ENCODE peak calls at places on chromosomes 13 and 19, in six cellular contexts. Y is CD4-positive, CD25-positive, alpha-beta regulatory T cell; U is astrocyte of the spinal cord; I is HFF-Myc; J is IMR-90; C is breast epithelium. K is an unnamed sample.

GRCh38 chr19:13729859-13730258 is 34.5 kb upstream of the MRI1 start:
- DNase-seq in Y (no peak), U (peak; percentile 20), I (no peak), J (peak; percentile 61), C (no peak), K (no peak)

GRCh38 chr19:47486900-47487299 is 2.9 kb upstream of the KPTN start:
- DNase-seq in Y (no peak), U (no peak), I (no peak), J (no peak), C (no peak), K (no peak)

GRCh38 chr13:51453959-51454703 is 1.3 kb upstream of the INTS6 start:
- DNase-seq in Y (no peak), U (peak; percentile 40), I (no peak), J (peak; percentile 6), C (peak; percentile 52), K (no peak)

GRCh38 chr13:87498681-87499080 is 172.5 kb upstream of the SLITRK5 start:
- DNase-seq in Y (no peak), U (peak; percentile 40), I (no peak), J (peak; percentile 0), C (no peak), K (no peak)

GRCh38 chr13:98184796-98185195 is 7.7 kb upstream of the RNF113B start:
- DNase-seq in Y (no peak), U (peak; percentile 57), I (no peak), J (peak; percentile 68), C (no peak), K (no peak)

GRCh38 chr19:52689804-52690394 is 44.9 kb downstream of the ZNF611 start:
- DNase-seq in Y (no peak), U (no peak), I (no peak), J (no peak), C (peak; percentile 26), K (no peak)

GRCh38 chr13:54637377-54637776 is 1608.8 kb downstream of the OLFM4 start:
- DNase-seq in Y (no peak), U (peak; percentile 19), I (no peak), J (no peak), C (no peak), K (no peak)

GRCh38 chr19:32018014-32018413 is 327.4 kb upstream of the ZNF507 start:
- DNase-seq in Y (no peak), U (peak; percentile 50), I (no peak), J (no peak), C (peak; percentile 24), K (no peak)

GRCh38 chr13:26623125-26623524 is 65.6 kb downstream of the WASF3 start:
- DNase-seq in Y (no peak), U (no peak), I (no peak), J (no peak), C (no peak), K (no peak)

GRCh38 chr13:112012705-112013085 is 54.3 kb upstream of the SOX1 start:
- DNase-seq in Y (no peak), U (no peak), I (no peak), J (no peak), C (no peak), K (no peak)

GRCh38 chr13:44373601-44374347 is at the start of gene SERP2:
- DNase-seq in Y (no peak), U (peak; percentile 32), I (no peak), J (no peak), C (no peak), K (no peak)

GRCh38 chr13:51154029-51154555 is 43.0 kb upstream of the C13orf42 start:
- DNase-seq in Y (no peak), U (peak; percentile 32), I (no peak), J (peak; percentile 30), C (no peak), K (no peak)

GRCh38 chr19:38064661-38065425 is 157.8 kb downstream of the SIPA1L3 start:
- DNase-seq in Y (no peak), U (no peak), I (no peak), J (no peak), C (no peak), K (no peak)

GRCh38 chr13:84662503-84662902 is 780.2 kb upstream of the SLITRK1 start:
- DNase-seq in Y (no peak), U (no peak), I (no peak), J (no peak), C (no peak), K (no peak)

GRCh38 chr19:45577111-45577905 is 7.3 kb downstream of the OPA3 start:
- DNase-seq in Y (no peak), U (peak; percentile 90), I (no peak), J (peak; percentile 95), C (peak; percentile 40), K (no peak)

GRCh38 chr19:50820086-50820485 is 3.5 kb downstream of the KLK1 start:
- DNase-seq in Y (no peak), U (no peak), I (no peak), J (no peak), C (no peak), K (no peak)

GRCh38 chr13:23570931-23571330 is 719 bp downstream of the TNFRSF19 start:
- DNase-seq in Y (no peak), U (peak; percentile 58), I (peak; percentile 47), J (peak; percentile 54), C (no peak), K (no peak)

GRCh38 chr13:112881656-112882554 is 87.1 kb upstream of the MCF2L start:
- DNase-seq in Y (no peak), U (no peak), I (no peak), J (no peak), C (no peak), K (no peak)

GRCh38 chr19:2385053-2385721 is 25.1 kb downstream of the TMPRSS9 start:
- DNase-seq in Y (no peak), U (peak; percentile 71), I (peak; percentile 99), J (peak; percentile 79), C (peak; percentile 66), K (no peak)

GRCh38 chr19:55386515-55386947 is 799 bp downstream of the RPL28 start:
- DNase-seq in Y (no peak), U (no peak), I (no peak), J (no peak), C (no peak), K (no peak)

GRCh38 chr19:49716154-49716553 is 25.2 kb downstream of the CPT1C start:
- DNase-seq in Y (no peak), U (no peak), I (no peak), J (no peak), C (no peak), K (no peak)

GRCh38 chr13:57666554-57666953 is 35.0 kb downstream of the PCDH17 start:
- DNase-seq in Y (no peak), U (no peak), I (no peak), J (no peak), C (no peak), K (no peak)

GRCh38 chr13:73715114-73715909 is 418.9 kb downstream of the KLF12 start:
- DNase-seq in Y (peak; percentile 72), U (no peak), I (no peak), J (no peak), C (no peak), K (peak; percentile 25)

GRCh38 chr19:38195237-38195636 is 28.8 kb downstream of the DPF1 start:
- DNase-seq in Y (no peak), U (no peak), I (no peak), J (no peak), C (no peak), K (no peak)

GRCh38 chr19:8401981-8402411 is 11.1 kb upstream of the MARCHF2 start:
- DNase-seq in Y (no peak), U (no peak), I (no peak), J (no peak), C (no peak), K (no peak)

DNA sequence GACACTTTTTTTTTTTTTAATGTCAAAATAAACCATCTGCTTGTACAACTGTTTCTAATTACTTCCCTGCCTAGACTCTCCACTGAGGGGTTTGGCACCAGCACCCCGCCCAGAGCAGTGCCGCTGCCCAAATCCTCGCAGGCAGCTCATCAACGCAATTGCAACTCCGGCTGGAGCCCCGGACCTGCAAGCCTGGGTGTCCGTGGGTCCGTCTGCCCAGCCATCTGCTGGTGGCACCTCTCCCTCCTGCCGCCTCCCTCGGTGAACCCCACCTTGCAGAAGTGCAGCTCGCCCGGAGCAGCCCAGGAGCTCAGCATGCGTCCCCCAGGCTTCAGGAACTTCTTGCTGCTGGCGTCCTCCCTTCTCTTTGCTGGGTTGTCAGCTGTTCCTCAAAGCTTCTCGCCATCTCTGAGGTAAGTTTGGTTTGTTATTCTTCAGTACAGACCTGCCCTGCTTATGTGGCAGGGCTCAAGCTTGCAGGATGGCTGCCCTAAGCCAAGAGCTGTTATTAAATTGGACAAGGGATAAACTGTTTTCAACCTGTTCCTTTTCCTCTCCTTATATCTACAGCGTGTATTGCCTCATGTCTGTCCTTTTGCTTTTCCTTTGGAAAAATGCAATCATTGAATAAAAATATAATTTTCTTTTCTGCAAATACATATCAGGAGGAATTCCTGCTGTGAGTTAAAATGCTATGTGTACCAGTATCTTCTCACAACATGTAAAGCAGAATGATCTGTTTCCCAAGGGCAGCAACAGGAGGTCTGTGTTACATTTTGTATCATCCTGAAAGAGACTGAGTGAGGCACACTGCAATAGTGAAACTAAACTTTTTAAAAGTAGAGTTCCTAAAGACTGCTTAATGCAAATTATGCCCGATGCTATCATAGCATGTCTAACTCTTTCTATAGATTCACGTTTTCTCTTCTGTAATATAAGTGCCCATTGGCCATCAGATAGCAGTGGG is at the start of gene ITGBL1:
- DNase-seq in Y (no peak), U (peak; percentile 52), I (no peak), J (peak; percentile 25), C (no peak), K (peak; percentile 0)
- H3K4me3 ChIP-seq in Y (peak within 1 kb of the TSS; percentile 13), U (peak within 1 kb of the TSS; percentile 43), I (peak within 1 kb of the TSS; percentile 54), J (peak within 1 kb of the TSS; percentile 50), C (peak within 1 kb of the TSS; percentile 64), K (peak within 1 kb of the TSS; percentile 32)

GRCh38 chr19:33195711-33196347 is 1.7 kb downstream of the LRP3 start:
- DNase-seq in Y (no peak), U (no peak), I (no peak), J (no peak), C (no peak), K (no peak)
- H3K4me3 ChIP-seq in Y (no peak overlapping the region), U (peak overlapping the region; percentile 49), I (peak overlapping the region; percentile 64), J (no peak overlapping the region), C (peak overlapping the region; percentile 97), K (no peak overlapping the region)

GRCh38 chr13:66994097-66994496 is 236.0 kb downstream of the PCDH9 start:
- DNase-seq in Y (no peak), U (peak; percentile 86), I (no peak), J (peak; percentile 52), C (peak; percentile 64), K (peak; percentile 8)
- H3K4me3 ChIP-seq in Y (no peak overlapping the region), U (peak overlapping the region; percentile 37), I (no peak overlapping the region), J (peak overlapping the region; percentile 28), C (peak overlapping the region; percentile 21), K (no peak overlapping the region)

DNA sequence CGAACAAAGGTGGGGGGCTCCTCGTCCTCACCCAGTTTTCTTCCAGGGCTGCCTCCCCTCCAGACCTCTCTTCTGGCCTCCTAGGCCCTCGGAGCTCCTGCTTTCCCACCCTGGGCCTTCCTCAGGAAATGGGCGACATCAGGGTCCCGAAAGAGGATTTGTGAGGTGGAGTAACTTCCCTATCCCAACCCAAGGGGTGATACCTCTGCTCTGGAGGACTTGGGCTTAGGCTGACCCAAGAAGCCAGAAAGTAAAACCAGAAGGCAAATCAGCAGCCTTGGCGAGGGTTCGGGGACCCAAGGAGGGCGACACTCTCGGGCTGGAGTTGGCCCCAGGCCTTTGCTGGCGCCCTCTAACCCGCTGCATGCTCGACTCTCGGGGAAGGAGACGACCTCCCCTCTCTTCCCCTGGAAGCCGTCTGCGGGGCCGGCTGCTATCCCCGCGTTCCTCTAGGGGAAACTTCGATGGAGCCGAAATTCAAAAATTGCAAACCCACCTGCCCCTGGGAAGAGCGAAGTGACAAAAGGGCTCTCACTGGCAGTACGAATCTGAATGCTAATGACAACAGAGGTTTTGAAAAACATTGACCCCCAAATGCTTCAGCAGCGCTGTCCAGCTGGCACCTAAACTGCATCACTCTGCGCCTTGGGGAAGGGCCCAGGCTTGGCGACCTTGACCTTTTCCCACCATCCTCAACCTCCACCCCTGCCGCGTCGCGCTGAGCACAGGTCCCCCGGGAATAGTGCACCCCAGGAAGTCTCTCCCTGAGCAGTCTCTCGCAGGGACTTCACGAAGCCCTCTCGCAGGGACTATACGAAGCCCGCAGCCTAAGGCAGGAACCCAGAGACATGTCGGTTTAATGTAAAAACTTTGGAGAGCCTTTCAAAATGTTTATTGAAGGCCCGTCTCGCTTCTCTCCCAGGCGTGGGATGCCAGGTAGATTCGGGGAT is 2.4 kb downstream of the PDX1 start:
- DNase-seq in Y (no peak), U (no peak), I (no peak), J (no peak), C (no peak), K (no peak)
- H3K4me3 ChIP-seq in Y (no peak overlapping the region), U (no peak overlapping the region), I (no peak overlapping the region), J (no peak overlapping the region), C (no peak overlapping the region), K (no peak overlapping the region)